ENCODE peak calls at places on chromosomes 3 and 15, in six cellular contexts. One of them, this sample, is unnamed.

GRCh38 chr3:69033470-69033869 is 18.7 kb downstream of the TMF1 start:
- DNase-seq in iPS-NIHi11: no peak
- DNase-seq in activated effector memory CD4-positive, alpha-beta T cell treated with anti-CD3 and anti-CD28 coated beads, Interleukin-2, amount 50 U/mL, for 16 hours: no peak
- DNase-seq in activated T-cell treated with anti-CD3 and anti-CD28 coated beads for 1 hour: no peak
- DNase-seq in adipocyte: peak
- DNase-seq in Peyer's patch: no peak
- DNase-seq in this sample: no peak

GRCh38 chr15:67164401-67164791 is 90.1 kb downstream of the AAGAB start:
- DNase-seq in activated effector memory CD4-positive, alpha-beta T cell treated with anti-CD3 and anti-CD28 coated beads, Interleukin-2, amount 50 U/mL, for 16 hours: peak
- DNase-seq in iPS-NIHi11: no peak
- DNase-seq in adipocyte: no peak
- DNase-seq in Peyer's patch: peak
- DNase-seq in activated T-cell treated with anti-CD3 and anti-CD28 coated beads for 1 hour: no peak
- DNase-seq in this sample: no peak

GRCh38 chr15:86690566-86690965 is 610.9 kb downstream of the AGBL1 start:
- DNase-seq in activated T-cell treated with anti-CD3 and anti-CD28 coated beads for 1 hour: no peak
- DNase-seq in adipocyte: no peak
- DNase-seq in activated effector memory CD4-positive, alpha-beta T cell treated with anti-CD3 and anti-CD28 coated beads, Interleukin-2, amount 50 U/mL, for 16 hours: no peak
- DNase-seq in iPS-NIHi11: peak
- DNase-seq in Peyer's patch: no peak
- DNase-seq in this sample: no peak

GRCh38 chr3:149936812-149937230 is 33.9 kb downstream of the PFN2 start:
- DNase-seq in Peyer's patch: peak
- DNase-seq in activated effector memory CD4-positive, alpha-beta T cell treated with anti-CD3 and anti-CD28 coated beads, Interleukin-2, amount 50 U/mL, for 16 hours: peak
- DNase-seq in adipocyte: peak
- DNase-seq in iPS-NIHi11: peak
- DNase-seq in activated T-cell treated with anti-CD3 and anti-CD28 coated beads for 1 hour: peak
- DNase-seq in this sample: peak

GRCh38 chr3:128906031-128906803 is 26.8 kb downstream of the ACAD9 start:
- DNase-seq in activated effector memory CD4-positive, alpha-beta T cell treated with anti-CD3 and anti-CD28 coated beads, Interleukin-2, amount 50 U/mL, for 16 hours: no peak
- DNase-seq in adipocyte: no peak
- DNase-seq in activated T-cell treated with anti-CD3 and anti-CD28 coated beads for 1 hour: no peak
- DNase-seq in iPS-NIHi11: no peak
- DNase-seq in Peyer's patch: no peak
- DNase-seq in this sample: no peak

GRCh38 chr3:64673159-64673715 is 14.6 kb downstream of the ADAMTS9 start:
- DNase-seq in iPS-NIHi11: no peak
- DNase-seq in Peyer's patch: no peak
- DNase-seq in activated T-cell treated with anti-CD3 and anti-CD28 coated beads for 1 hour: no peak
- DNase-seq in activated effector memory CD4-positive, alpha-beta T cell treated with anti-CD3 and anti-CD28 coated beads, Interleukin-2, amount 50 U/mL, for 16 hours: no peak
- DNase-seq in adipocyte: no peak
- DNase-seq in this sample: no peak

GRCh38 chr3:16203031-16203430 is 28.6 kb downstream of the GALNT15 start:
- DNase-seq in Peyer's patch: no peak
- DNase-seq in activated T-cell treated with anti-CD3 and anti-CD28 coated beads for 1 hour: no peak
- DNase-seq in iPS-NIHi11: no peak
- DNase-seq in adipocyte: peak
- DNase-seq in activated effector memory CD4-positive, alpha-beta T cell treated with anti-CD3 and anti-CD28 coated beads, Interleukin-2, amount 50 U/mL, for 16 hours: no peak
- DNase-seq in this sample: no peak

GRCh38 chr3:189726277-189726676 is 95.1 kb downstream of the TP63 start:
- DNase-seq in activated T-cell treated with anti-CD3 and anti-CD28 coated beads for 1 hour: no peak
- DNase-seq in adipocyte: no peak
- DNase-seq in activated effector memory CD4-positive, alpha-beta T cell treated with anti-CD3 and anti-CD28 coated beads, Interleukin-2, amount 50 U/mL, for 16 hours: no peak
- DNase-seq in Peyer's patch: no peak
- DNase-seq in iPS-NIHi11: no peak
- DNase-seq in this sample: no peak

GRCh38 chr3:178631950-178632349 is 95.7 kb downstream of the KCNMB2 start:
- DNase-seq in iPS-NIHi11: no peak
- DNase-seq in Peyer's patch: no peak
- DNase-seq in activated T-cell treated with anti-CD3 and anti-CD28 coated beads for 1 hour: no peak
- DNase-seq in activated effector memory CD4-positive, alpha-beta T cell treated with anti-CD3 and anti-CD28 coated beads, Interleukin-2, amount 50 U/mL, for 16 hours: no peak
- DNase-seq in adipocyte: no peak
- DNase-seq in this sample: no peak

GRCh38 chr3:157360044-157360443 is 76.6 kb upstream of the PTX3 start:
- DNase-seq in activated T-cell treated with anti-CD3 and anti-CD28 coated beads for 1 hour: no peak
- DNase-seq in iPS-NIHi11: no peak
- DNase-seq in adipocyte: peak
- DNase-seq in Peyer's patch: no peak
- DNase-seq in activated effector memory CD4-positive, alpha-beta T cell treated with anti-CD3 and anti-CD28 coated beads, Interleukin-2, amount 50 U/mL, for 16 hours: no peak
- DNase-seq in this sample: no peak

GRCh38 chr3:114650808-114651207 is 357.0 kb downstream of the TIGIT start:
- DNase-seq in Peyer's patch: no peak
- DNase-seq in activated effector memory CD4-positive, alpha-beta T cell treated with anti-CD3 and anti-CD28 coated beads, Interleukin-2, amount 50 U/mL, for 16 hours: no peak
- DNase-seq in iPS-NIHi11: no peak
- DNase-seq in activated T-cell treated with anti-CD3 and anti-CD28 coated beads for 1 hour: no peak
- DNase-seq in adipocyte: peak
- DNase-seq in this sample: no peak

GRCh38 chr15:85764649-85765277 is 30.0 kb downstream of the KLHL25 start:
- DNase-seq in iPS-NIHi11: no peak
- DNase-seq in Peyer's patch: no peak
- DNase-seq in adipocyte: peak
- DNase-seq in activated T-cell treated with anti-CD3 and anti-CD28 coated beads for 1 hour: no peak
- DNase-seq in activated effector memory CD4-positive, alpha-beta T cell treated with anti-CD3 and anti-CD28 coated beads, Interleukin-2, amount 50 U/mL, for 16 hours: no peak
- DNase-seq in this sample: no peak

GRCh38 chr3:12986986-12987385 is 86.2 kb downstream of the IQSEC1 start:
- DNase-seq in activated effector memory CD4-positive, alpha-beta T cell treated with anti-CD3 and anti-CD28 coated beads, Interleukin-2, amount 50 U/mL, for 16 hours: no peak
- DNase-seq in adipocyte: no peak
- DNase-seq in activated T-cell treated with anti-CD3 and anti-CD28 coated beads for 1 hour: no peak
- DNase-seq in Peyer's patch: no peak
- DNase-seq in iPS-NIHi11: no peak
- DNase-seq in this sample: no peak

GRCh38 chr15:90104551-90104950 is 2.3 kb upstream of the IDH2 start:
- DNase-seq in activated effector memory CD4-positive, alpha-beta T cell treated with anti-CD3 and anti-CD28 coated beads, Interleukin-2, amount 50 U/mL, for 16 hours: no peak
- DNase-seq in activated T-cell treated with anti-CD3 and anti-CD28 coated beads for 1 hour: no peak
- DNase-seq in adipocyte: no peak
- DNase-seq in iPS-NIHi11: no peak
- DNase-seq in Peyer's patch: no peak
- DNase-seq in this sample: no peak

GRCh38 chr3:65979152-65979551 is 59.6 kb downstream of the MAGI1 start:
- DNase-seq in Peyer's patch: no peak
- DNase-seq in activated effector memory CD4-positive, alpha-beta T cell treated with anti-CD3 and anti-CD28 coated beads, Interleukin-2, amount 50 U/mL, for 16 hours: no peak
- DNase-seq in activated T-cell treated with anti-CD3 and anti-CD28 coated beads for 1 hour: no peak
- DNase-seq in iPS-NIHi11: no peak
- DNase-seq in adipocyte: no peak
- DNase-seq in this sample: no peak

GRCh38 chr3:78895528-78895927 is 872.3 kb downstream of the ROBO1 start:
- DNase-seq in iPS-NIHi11: no peak
- DNase-seq in activated effector memory CD4-positive, alpha-beta T cell treated with anti-CD3 and anti-CD28 coated beads, Interleukin-2, amount 50 U/mL, for 16 hours: no peak
- DNase-seq in adipocyte: peak
- DNase-seq in activated T-cell treated with anti-CD3 and anti-CD28 coated beads for 1 hour: no peak
- DNase-seq in Peyer's patch: no peak
- DNase-seq in this sample: no peak

GRCh38 chr3:168467085-168467714 is 371.5 kb upstream of the GOLIM4 start:
- DNase-seq in adipocyte: peak
- DNase-seq in iPS-NIHi11: peak
- DNase-seq in activated T-cell treated with anti-CD3 and anti-CD28 coated beads for 1 hour: no peak
- DNase-seq in activated effector memory CD4-positive, alpha-beta T cell treated with anti-CD3 and anti-CD28 coated beads, Interleukin-2, amount 50 U/mL, for 16 hours: no peak
- DNase-seq in Peyer's patch: no peak
- DNase-seq in this sample: peak

GRCh38 chr3:65953881-65954733 is 84.6 kb downstream of the MAGI1 start:
- DNase-seq in iPS-NIHi11: no peak
- DNase-seq in Peyer's patch: peak
- DNase-seq in activated effector memory CD4-positive, alpha-beta T cell treated with anti-CD3 and anti-CD28 coated beads, Interleukin-2, amount 50 U/mL, for 16 hours: no peak
- DNase-seq in adipocyte: no peak
- DNase-seq in activated T-cell treated with anti-CD3 and anti-CD28 coated beads for 1 hour: no peak
- DNase-seq in this sample: no peak

GRCh38 chr3:16192176-16192811 is 17.8 kb downstream of the GALNT15 start:
- DNase-seq in activated T-cell treated with anti-CD3 and anti-CD28 coated beads for 1 hour: no peak
- DNase-seq in activated effector memory CD4-positive, alpha-beta T cell treated with anti-CD3 and anti-CD28 coated beads, Interleukin-2, amount 50 U/mL, for 16 hours: no peak
- DNase-seq in adipocyte: no peak
- DNase-seq in iPS-NIHi11: no peak
- DNase-seq in Peyer's patch: no peak
- DNase-seq in this sample: no peak

GRCh38 chr3:8540456-8540855 is 38.8 kb downstream of the LMCD1 start:
- DNase-seq in activated T-cell treated with anti-CD3 and anti-CD28 coated beads for 1 hour: no peak
- DNase-seq in Peyer's patch: no peak
- DNase-seq in adipocyte: no peak
- DNase-seq in iPS-NIHi11: no peak
- DNase-seq in activated effector memory CD4-positive, alpha-beta T cell treated with anti-CD3 and anti-CD28 coated beads, Interleukin-2, amount 50 U/mL, for 16 hours: no peak
- DNase-seq in this sample: no peak

GRCh38 chr3:115110830-115111229 is 36.3 kb downstream of the ZBTB20 start:
- DNase-seq in adipocyte: no peak
- DNase-seq in iPS-NIHi11: no peak
- DNase-seq in activated T-cell treated with anti-CD3 and anti-CD28 coated beads for 1 hour: no peak
- DNase-seq in activated effector memory CD4-positive, alpha-beta T cell treated with anti-CD3 and anti-CD28 coated beads, Interleukin-2, amount 50 U/mL, for 16 hours: no peak
- DNase-seq in Peyer's patch: no peak
- DNase-seq in this sample: no peak

GRCh38 chr3:11434017-11434526 is 161.9 kb downstream of the ATG7 start:
- DNase-seq in Peyer's patch: peak
- DNase-seq in iPS-NIHi11: no peak
- DNase-seq in activated effector memory CD4-positive, alpha-beta T cell treated with anti-CD3 and anti-CD28 coated beads, Interleukin-2, amount 50 U/mL, for 16 hours: no peak
- DNase-seq in activated T-cell treated with anti-CD3 and anti-CD28 coated beads for 1 hour: no peak
- DNase-seq in adipocyte: peak
- DNase-seq in this sample: no peak

GRCh38 chr15:97683816-97684215 is 276.7 kb upstream of the ARRDC4 start:
- DNase-seq in activated T-cell treated with anti-CD3 and anti-CD28 coated beads for 1 hour: no peak
- DNase-seq in activated effector memory CD4-positive, alpha-beta T cell treated with anti-CD3 and anti-CD28 coated beads, Interleukin-2, amount 50 U/mL, for 16 hours: no peak
- DNase-seq in iPS-NIHi11: no peak
- DNase-seq in Peyer's patch: no peak
- DNase-seq in adipocyte: no peak
- DNase-seq in this sample: no peak

GRCh38 chr3:45592830-45593707 is 1.5 kb upstream of the LIMD1 start:
- DNase-seq in adipocyte: peak
- DNase-seq in Peyer's patch: peak
- DNase-seq in activated effector memory CD4-positive, alpha-beta T cell treated with anti-CD3 and anti-CD28 coated beads, Interleukin-2, amount 50 U/mL, for 16 hours: peak
- DNase-seq in activated T-cell treated with anti-CD3 and anti-CD28 coated beads for 1 hour: peak
- DNase-seq in iPS-NIHi11: peak
- DNase-seq in this sample: peak

GRCh38 chr3:190718691-190719090 is 143.8 kb downstream of the GMNC start:
- DNase-seq in iPS-NIHi11: no peak
- DNase-seq in adipocyte: peak
- DNase-seq in activated effector memory CD4-positive, alpha-beta T cell treated with anti-CD3 and anti-CD28 coated beads, Interleukin-2, amount 50 U/mL, for 16 hours: no peak
- DNase-seq in Peyer's patch: no peak
- DNase-seq in activated T-cell treated with anti-CD3 and anti-CD28 coated beads for 1 hour: no peak
- DNase-seq in this sample: no peak

GRCh38 chr15:64566629-64567427 is 106.5 kb downstream of the ZNF609 start:
- DNase-seq in activated T-cell treated with anti-CD3 and anti-CD28 coated beads for 1 hour: no peak
- DNase-seq in adipocyte: no peak
- DNase-seq in Peyer's patch: no peak
- DNase-seq in activated effector memory CD4-positive, alpha-beta T cell treated with anti-CD3 and anti-CD28 coated beads, Interleukin-2, amount 50 U/mL, for 16 hours: no peak
- DNase-seq in iPS-NIHi11: no peak
- DNase-seq in this sample: no peak

GRCh38 chr15:77083381-77084160 is 12.7 kb upstream of the TSPAN3 start:
- DNase-seq in activated effector memory CD4-positive, alpha-beta T cell treated with anti-CD3 and anti-CD28 coated beads, Interleukin-2, amount 50 U/mL, for 16 hours: peak
- DNase-seq in Peyer's patch: peak
- DNase-seq in iPS-NIHi11: peak
- DNase-seq in adipocyte: no peak
- DNase-seq in activated T-cell treated with anti-CD3 and anti-CD28 coated beads for 1 hour: peak
- DNase-seq in this sample: peak

GRCh38 chr3:175940243-175940642 is 1081.1 kb downstream of the NAALADL2 start:
- DNase-seq in activated T-cell treated with anti-CD3 and anti-CD28 coated beads for 1 hour: no peak
- DNase-seq in iPS-NIHi11: no peak
- DNase-seq in Peyer's patch: no peak
- DNase-seq in activated effector memory CD4-positive, alpha-beta T cell treated with anti-CD3 and anti-CD28 coated beads, Interleukin-2, amount 50 U/mL, for 16 hours: no peak
- DNase-seq in adipocyte: peak
- DNase-seq in this sample: no peak

GRCh38 chr3:125057186-125057850 is 1.5 kb upstream of the HEG1 start:
- DNase-seq in activated effector memory CD4-positive, alpha-beta T cell treated with anti-CD3 and anti-CD28 coated beads, Interleukin-2, amount 50 U/mL, for 16 hours: no peak
- DNase-seq in Peyer's patch: no peak
- DNase-seq in adipocyte: peak
- DNase-seq in iPS-NIHi11: no peak
- DNase-seq in activated T-cell treated with anti-CD3 and anti-CD28 coated beads for 1 hour: no peak
- DNase-seq in this sample: no peak

GRCh38 chr15:50880221-50880620 is 28.3 kb upstream of the AP4E1 start:
- DNase-seq in activated T-cell treated with anti-CD3 and anti-CD28 coated beads for 1 hour: no peak
- DNase-seq in adipocyte: no peak
- DNase-seq in activated effector memory CD4-positive, alpha-beta T cell treated with anti-CD3 and anti-CD28 coated beads, Interleukin-2, amount 50 U/mL, for 16 hours: no peak
- DNase-seq in Peyer's patch: no peak
- DNase-seq in iPS-NIHi11: no peak
- DNase-seq in this sample: no peak

GRCh38 chr3:184188080-184188479 is 2.1 kb downstream of the ABCF3 start:
- DNase-seq in activated T-cell treated with anti-CD3 and anti-CD28 coated beads for 1 hour: no peak
- DNase-seq in activated effector memory CD4-positive, alpha-beta T cell treated with anti-CD3 and anti-CD28 coated beads, Interleukin-2, amount 50 U/mL, for 16 hours: no peak
- DNase-seq in adipocyte: no peak
- DNase-seq in Peyer's patch: no peak
- DNase-seq in iPS-NIHi11: no peak
- DNase-seq in this sample: no peak

GRCh38 chr15:70488002-70488605 is 275.3 kb downstream of the UACA start:
- DNase-seq in activated effector memory CD4-positive, alpha-beta T cell treated with anti-CD3 and anti-CD28 coated beads, Interleukin-2, amount 50 U/mL, for 16 hours: peak
- DNase-seq in adipocyte: peak
- DNase-seq in activated T-cell treated with anti-CD3 and anti-CD28 coated beads for 1 hour: peak
- DNase-seq in Peyer's patch: peak
- DNase-seq in iPS-NIHi11: peak
- DNase-seq in this sample: peak

GRCh38 chr15:42270996-42271395 is 2.0 kb upstream of the GANC start:
- DNase-seq in Peyer's patch: no peak
- DNase-seq in adipocyte: no peak
- DNase-seq in activated T-cell treated with anti-CD3 and anti-CD28 coated beads for 1 hour: no peak
- DNase-seq in iPS-NIHi11: no peak
- DNase-seq in activated effector memory CD4-positive, alpha-beta T cell treated with anti-CD3 and anti-CD28 coated beads, Interleukin-2, amount 50 U/mL, for 16 hours: no peak
- DNase-seq in this sample: no peak

GRCh38 chr3:162534431-162534830 is 1037.8 kb downstream of the OTOL1 start:
- DNase-seq in iPS-NIHi11: no peak
- DNase-seq in activated T-cell treated with anti-CD3 and anti-CD28 coated beads for 1 hour: no peak
- DNase-seq in Peyer's patch: no peak
- DNase-seq in adipocyte: no peak
- DNase-seq in activated effector memory CD4-positive, alpha-beta T cell treated with anti-CD3 and anti-CD28 coated beads, Interleukin-2, amount 50 U/mL, for 16 hours: no peak
- DNase-seq in this sample: no peak

This sample was measured in GM20000.